ENCODE peak calls at places on chromosomes 12 and 14, in seven cellular contexts. V is heart left ventricle, X is OCI-LY7, L is fibroblast of the aortic adventitia, E is astrocyte of the cerebellum, M is LNCaP clone FGC, T is bronchial epithelial cell. O is an unnamed sample.
A peak's percentile ranks its signal among the peaks of the same experiment; 100 is the strongest.

GRCh38 chr14:26870096-26870495 is 272.3 kb upstream of the NOVA1 start:
- DNase-seq in V (no peak), M (no peak), E (no peak), X (no peak), L (no peak), T (no peak), O (no peak)

GRCh38 chr12:52903855-52904508 is 894 bp downstream of the KRT8 start:
- DNase-seq in V (peak; percentile 30), M (no peak), X (no peak), L (no peak), T (no peak), E (no peak), O (no peak)

GRCh38 chr12:52003591-52003990 is 3.2 kb upstream of the TAMALIN start:
- DNase-seq in L (no peak), T (no peak), E (no peak), M (no peak), X (no peak), V (no peak), O (no peak)

GRCh38 chr12:94297876-94298520 is 149.6 kb downstream of the PLXNC1 start:
- DNase-seq in L (peak; percentile 74), E (no peak), M (peak; percentile 41), T (no peak), V (no peak), X (no peak), O (no peak)

GRCh38 chr14:36976571-36977023 is 195.8 kb downstream of the SLC25A21 start:
- DNase-seq in X (no peak), T (peak; percentile 88), V (no peak), E (no peak), M (no peak), L (peak; percentile 43), O (no peak)

GRCh38 chr14:32468955-32469354 is 139.9 kb downstream of the AKAP6 start:
- DNase-seq in V (no peak), X (no peak), T (peak; percentile 91), E (peak; percentile 23), L (peak; percentile 82), M (no peak), O (peak; percentile 75)

GRCh38 chr12:75725505-75726120 is 214.2 kb upstream of the KRR1 start:
- DNase-seq in E (no peak), X (no peak), V (no peak), M (no peak), L (peak; percentile 75), T (peak; percentile 82), O (no peak)

GRCh38 chr12:66008985-66009384 is 121.6 kb downstream of the LLPH start:
- DNase-seq in E (no peak), V (no peak), L (no peak), T (no peak), M (no peak), X (no peak), O (no peak)

GRCh38 chr12:111636209-111636928 is 37.3 kb upstream of the ATXN2 start:
- DNase-seq in T (no peak), M (no peak), E (peak; percentile 83), L (peak; percentile 87), V (peak; percentile 59), X (no peak), O (peak; percentile 39)

GRCh38 chr14:53772936-53773335 is 183.7 kb downstream of the BMP4 start:
- DNase-seq in M (no peak), T (no peak), L (no peak), X (no peak), V (no peak), E (no peak), O (peak; percentile 29)

GRCh38 chr12:114360485-114360884 is 45.5 kb downstream of the TBX5 start:
- DNase-seq in V (no peak), L (no peak), T (no peak), E (no peak), X (no peak), M (no peak), O (no peak)

GRCh38 chr12:51821423-51822260 is 26.9 kb downstream of the FIGNL2 start:
- DNase-seq in T (no peak), V (no peak), X (no peak), L (no peak), M (no peak), E (no peak), O (no peak)

GRCh38 chr14:66038214-66038977 is 447.8 kb upstream of the CCDC196 start:
- DNase-seq in L (peak; percentile 87), T (peak; percentile 86), X (no peak), V (peak; percentile 16), E (no peak), M (no peak), O (peak; percentile 56)

GRCh38 chr14:74886001-74886400 is 4.3 kb downstream of the DLST start:
- DNase-seq in T (peak; percentile 40), X (no peak), L (peak; percentile 97), V (no peak), E (peak; percentile 76), M (no peak), O (peak; percentile 90)

GRCh38 chr12:95994476-95994875 is 1.7 kb downstream of the HAL start:
- DNase-seq in L (no peak), M (no peak), V (no peak), X (no peak), E (no peak), T (no peak), O (no peak)
- H3K4me3 ChIP-seq in L (no peak overlapping the region), M (no peak overlapping the region), V (no peak overlapping the region), X (no peak overlapping the region), E (no peak overlapping the region), T (no peak overlapping the region), O (no peak overlapping the region)

GRCh38 chr14:92659765-92660561 is 88.5 kb downstream of the LGMN start:
- DNase-seq in V (peak; percentile 48), L (no peak), T (peak; percentile 79), X (peak; percentile 13), E (no peak), M (no peak), O (no peak)
- H3K4me3 ChIP-seq in V (no peak overlapping the region), L (no peak overlapping the region), T (no peak overlapping the region), X (no peak overlapping the region), E (no peak overlapping the region), M (no peak overlapping the region), O (no peak overlapping the region)

DNA sequence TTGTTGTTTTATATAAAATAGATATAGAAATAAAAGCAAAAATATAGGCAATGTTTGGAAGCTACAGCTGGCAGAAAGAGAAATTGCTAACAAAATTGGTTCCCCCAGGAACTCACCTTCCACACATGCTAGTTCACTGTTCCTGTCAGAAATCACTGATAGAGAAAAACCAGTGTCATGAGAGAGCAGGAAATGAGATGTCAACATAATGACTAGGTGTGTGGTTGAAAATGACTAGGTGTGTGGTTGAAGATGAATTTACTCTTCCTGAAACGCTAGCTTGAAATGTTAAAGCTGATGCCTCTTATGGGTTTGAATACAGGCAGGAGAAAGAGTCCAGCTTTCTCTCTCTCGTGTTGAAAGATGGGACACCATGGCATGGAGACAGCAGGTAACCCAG is 216.3 kb downstream of the C12orf42 start:
- DNase-seq in L (no peak), M (no peak), T (peak; percentile 61), E (no peak), V (no peak), X (no peak), O (no peak)
- H3K4me3 ChIP-seq in L (no peak overlapping the region), M (no peak overlapping the region), T (no peak overlapping the region), E (no peak overlapping the region), V (no peak overlapping the region), X (no peak overlapping the region), O (no peak overlapping the region)

GRCh38 chr14:103803661-103804060 is 43.7 kb downstream of the PPP1R13B start:
- DNase-seq in X (no peak), V (no peak), M (no peak), E (no peak), L (peak; percentile 19), T (peak; percentile 89), O (no peak)
- H3K4me3 ChIP-seq in X (no peak overlapping the region), V (no peak overlapping the region), M (no peak overlapping the region), E (no peak overlapping the region), L (no peak overlapping the region), T (no peak overlapping the region), O (no peak overlapping the region)

GRCh38 chr14:99602788-99603415 is 1.1 kb downstream of the CCDC85C start:
- DNase-seq in X (no peak), E (no peak), L (no peak), T (no peak), M (no peak), V (no peak), O (no peak)
- H3K4me3 ChIP-seq in X (peak overlapping the region; percentile 56), E (peak overlapping the region; percentile 46), L (peak overlapping the region; percentile 59), T (peak overlapping the region; percentile 41), M (peak overlapping the region; percentile 66), V (peak overlapping the region; percentile 81), O (no peak overlapping the region)

DNA sequence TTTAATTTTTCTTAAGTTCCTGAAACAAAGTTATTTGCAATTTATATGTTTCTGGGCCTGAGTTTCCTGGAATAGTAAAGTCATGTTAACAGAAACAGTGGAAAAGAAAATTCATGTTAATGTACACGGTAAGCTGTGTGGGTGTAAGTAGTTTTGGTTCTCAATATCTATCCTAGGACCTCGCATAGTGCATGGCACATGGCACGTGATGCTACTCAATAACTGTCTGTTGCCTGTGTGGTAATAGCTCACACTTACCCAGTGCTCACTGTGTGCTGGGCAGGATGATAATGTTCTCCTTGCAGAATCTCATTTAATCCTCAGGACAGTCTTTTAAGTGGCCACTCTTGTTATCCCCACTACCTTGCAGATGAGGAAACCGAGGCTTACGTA is 100.7 kb downstream of the DUSP16 start:
- DNase-seq in T (no peak), L (no peak), M (no peak), V (no peak), E (no peak), X (no peak), O (no peak)
- H3K4me3 ChIP-seq in T (no peak overlapping the region), L (no peak overlapping the region), M (no peak overlapping the region), V (no peak overlapping the region), E (no peak overlapping the region), X (no peak overlapping the region), O (no peak overlapping the region)

DNA sequence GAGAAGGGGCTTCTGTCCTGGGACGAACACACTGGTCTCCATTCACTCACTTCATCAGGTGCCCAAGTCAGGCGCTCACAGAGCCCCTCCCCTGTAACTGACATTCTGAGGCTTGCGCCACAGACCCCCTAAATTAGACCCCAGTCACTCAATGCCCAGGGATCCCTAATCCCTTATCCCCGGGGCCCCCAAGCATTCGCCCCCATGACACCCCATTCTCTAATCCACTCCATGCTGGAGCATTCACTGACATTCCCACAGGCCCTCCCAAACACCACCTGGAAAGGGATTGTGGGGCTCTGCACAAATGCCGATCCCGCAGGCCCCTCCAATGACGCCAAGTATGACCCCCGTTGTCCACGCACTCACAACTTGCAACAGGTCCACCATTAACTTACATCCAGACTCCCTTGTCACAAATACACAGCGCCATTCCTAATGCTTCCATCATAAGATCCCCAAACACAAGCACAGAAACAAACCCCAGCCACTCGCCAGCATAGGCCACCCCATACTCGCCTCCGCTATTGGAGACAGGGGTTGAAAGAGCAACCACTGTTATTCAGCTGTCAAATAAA is 1.5 kb downstream of the ZNF605 start:
- DNase-seq in T (no peak), X (no peak), M (no peak), L (no peak), V (no peak), E (no peak), O (no peak)
- H3K4me3 ChIP-seq in T (no peak overlapping the region), X (no peak overlapping the region), M (peak overlapping the region; percentile 95), L (peak overlapping the region; percentile 89), V (peak overlapping the region; percentile 71), E (peak overlapping the region; percentile 89), O (peak overlapping the region; percentile 90)